ENCODE peak calls at places on chromosomes 7 and 10, in seven cellular contexts. X, C, S, N, O, G and I are unnamed samples.

GRCh38 chr7:69837387-69838068 is 239.3 kb downstream of the AUTS2 start:
- DNase-seq in X (no peak), C (no peak), S (no peak), N (no peak), O (no peak), G (no peak), I (no peak)

GRCh38 chr10:104906112-104906511 is 265.0 kb downstream of the SORCS3 start:
- DNase-seq in X (no peak), C (no peak), S (no peak), N (no peak), O (no peak), G (no peak), I (no peak)

GRCh38 chr7:30157217-30157616 is 22.4 kb downstream of the MTURN start:
- DNase-seq in X (no peak), C (no peak), S (no peak), N (no peak), O (no peak), G (peak; percentile 55), I (no peak)

GRCh38 chr7:21548491-21548890 is 5.7 kb downstream of the DNAH11 start:
- DNase-seq in X (no peak), C (no peak), S (no peak), N (no peak), O (no peak), G (no peak), I (no peak)

GRCh38 chr7:91940572-91941341 is at the start of gene AKAP9:
- DNase-seq in X (peak; percentile 87), C (peak; percentile 94), S (peak; percentile 91), N (peak; percentile 89), O (peak; percentile 94), G (peak; percentile 88), I (peak; percentile 97)

GRCh38 chr10:121928528-121928884 is 675 bp upstream of the ATE1 start:
- DNase-seq in X (peak; percentile 26), C (no peak), S (no peak), N (no peak), O (no peak), G (peak; percentile 20), I (no peak)

GRCh38 chr10:28971255-28971654 is 293.9 kb downstream of the BAMBI start:
- DNase-seq in X (no peak), C (no peak), S (no peak), N (no peak), O (no peak), G (no peak), I (no peak)

GRCh38 chr10:52212802-52213510 is 101.1 kb upstream of the DKK1 start:
- DNase-seq in X (no peak), C (no peak), S (no peak), N (no peak), O (no peak), G (no peak), I (no peak)

GRCh38 chr7:30912986-30913671 is 1.5 kb downstream of the AQP1 start:
- DNase-seq in X (no peak), C (no peak), S (no peak), N (no peak), O (no peak), G (no peak), I (no peak)

GRCh38 chr10:42691361-42692120 is 53.2 kb upstream of the ZNF33B start:
- DNase-seq in X (no peak), C (no peak), S (no peak), N (no peak), O (no peak), G (no peak), I (no peak)

GRCh38 chr7:149414745-149415390 is 46.0 kb downstream of the ZNF777 start:
- DNase-seq in X (peak; percentile 60), C (peak; percentile 55), S (no peak), N (peak; percentile 52), O (peak; percentile 42), G (peak; percentile 44), I (peak; percentile 82)

GRCh38 chr10:6401562-6402348 is 178.3 kb downstream of the PRKCQ start:
- DNase-seq in X (peak; percentile 60), C (peak; percentile 89), S (peak; percentile 76), N (peak; percentile 80), O (peak; percentile 73), G (peak; percentile 59), I (peak; percentile 87)

GRCh38 chr7:36034020-36034419 is 119.0 kb upstream of the EEPD1 start:
- DNase-seq in X (no peak), C (no peak), S (no peak), N (no peak), O (no peak), G (no peak), I (no peak)

GRCh38 chr7:148148456-148148855 is 442.1 kb upstream of the C7orf33 start:
- DNase-seq in X (no peak), C (no peak), S (no peak), N (no peak), O (peak; percentile 40), G (no peak), I (no peak)

GRCh38 chr7:82204694-82205093 is 238.9 kb downstream of the CACNA2D1 start:
- DNase-seq in X (peak; percentile 70), C (no peak), S (no peak), N (peak; percentile 83), O (no peak), G (no peak), I (no peak)

GRCh38 chr7:82202107-82202506 is 241.5 kb downstream of the CACNA2D1 start:
- DNase-seq in X (no peak), C (no peak), S (no peak), N (no peak), O (no peak), G (no peak), I (no peak)

GRCh38 chr7:82202965-82203364 is 240.6 kb downstream of the CACNA2D1 start:
- DNase-seq in X (no peak), C (no peak), S (no peak), N (no peak), O (no peak), G (no peak), I (no peak)
- H3K36me3 ChIP-seq in X (no peaks in the 10 kb centered on the region), C (no peaks in the 10 kb centered on the region), S (no peaks in the 10 kb centered on the region), N (no peaks in the 10 kb centered on the region), O (no peaks in the 10 kb centered on the region), G (no peaks in the 10 kb centered on the region), I (no peaks in the 10 kb centered on the region)

GRCh38 chr10:8048281-8049008 is 6.0 kb upstream of the GATA3 start:
- DNase-seq in X (no peak), C (no peak), S (no peak), N (no peak), O (no peak), G (peak; percentile 73), I (peak; percentile 40)

GRCh38 chr10:8049151-8049873 is 5.2 kb upstream of the GATA3 start:
- DNase-seq in X (no peak), C (no peak), S (no peak), N (no peak), O (no peak), G (no peak), I (peak; percentile 61)

GRCh38 chr10:8050561-8051108 is 3.9 kb upstream of the GATA3 start:
- DNase-seq in X (no peak), C (no peak), S (peak; percentile 69), N (no peak), O (no peak), G (no peak), I (peak; percentile 75)

GRCh38 chr10:8051109-8051781 is 3.2 kb upstream of the GATA3 start:
- DNase-seq in X (no peak), C (no peak), S (peak; percentile 48), N (no peak), O (no peak), G (no peak), I (no peak)

GRCh38 chr10:8049874-8050560 is 4.5 kb upstream of the GATA3 start:
- DNase-seq in X (no peak), C (no peak), S (peak; percentile 48), N (no peak), O (no peak), G (no peak), I (peak; percentile 54)
- H3K4me1 ChIP-seq in X (peaks cover 37% of the 10 kb centered on the region), C (no peaks in the 10 kb centered on the region), S (peaks cover 69% of the 10 kb centered on the region), N (peaks cover 8% of the 10 kb centered on the region), O (peaks cover 71% of the 10 kb centered on the region), G (peaks cover 73% of the 10 kb centered on the region), I (no peaks in the 10 kb centered on the region)

DNA sequence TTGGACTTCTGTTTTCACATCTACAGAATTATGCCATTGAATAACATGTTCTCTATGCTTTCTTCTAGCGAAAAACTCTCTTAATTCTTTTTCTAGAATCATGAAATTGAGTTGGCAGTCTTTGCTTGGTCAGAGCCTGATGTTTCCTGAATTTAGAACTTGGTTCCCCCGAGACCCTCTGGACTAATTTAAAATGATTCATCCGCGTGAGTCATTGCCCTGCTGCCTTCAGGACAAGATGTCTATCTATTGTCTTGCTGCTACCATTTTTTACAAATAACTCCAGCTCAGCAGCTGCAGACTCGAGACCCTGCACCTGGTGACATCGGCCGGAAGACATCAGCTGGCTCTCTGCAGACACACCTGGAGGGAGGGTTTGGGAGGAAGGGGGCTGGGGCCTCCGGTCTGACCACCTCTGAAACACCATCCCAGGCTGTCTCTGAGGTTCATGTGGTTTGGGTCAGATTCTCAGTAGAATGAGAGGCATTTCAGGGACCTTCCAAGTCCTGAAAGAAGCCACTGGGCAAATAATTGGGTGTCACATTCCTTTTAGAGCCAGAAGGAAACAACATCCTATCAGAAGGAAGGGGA is 20.9 kb upstream of the KLF6 start:
- DNase-seq in X (no peak), C (no peak), S (no peak), N (peak; percentile 74), O (peak; percentile 61), G (peak; percentile 61), I (no peak)
- TF ChIP-seq CTCF in X (no peak), C (no peak), S (no peak), N (no peak), O (no peak), G (no peak), I (no peak)

GRCh38 chr10:80170026-80170425 is 35.3 kb downstream of the ANXA11 start:
- DNase-seq in X (no peak), C (no peak), S (no peak), N (no peak), O (no peak), G (no peak), I (no peak)

GRCh38 chr10:80168679-80169380 is 36.3 kb downstream of the PLAC9 start:
- DNase-seq in X (no peak), C (no peak), S (no peak), N (no peak), O (no peak), G (no peak), I (no peak)

GRCh38 chr10:80171248-80171660 is 34.1 kb downstream of the ANXA11 start:
- DNase-seq in X (no peak), C (no peak), S (no peak), N (no peak), O (peak; percentile 76), G (no peak), I (no peak)

GRCh38 chr10:80172896-80173295 is 32.4 kb downstream of the ANXA11 start:
- DNase-seq in X (no peak), C (no peak), S (no peak), N (no peak), O (peak; percentile 75), G (no peak), I (no peak)

DNA sequence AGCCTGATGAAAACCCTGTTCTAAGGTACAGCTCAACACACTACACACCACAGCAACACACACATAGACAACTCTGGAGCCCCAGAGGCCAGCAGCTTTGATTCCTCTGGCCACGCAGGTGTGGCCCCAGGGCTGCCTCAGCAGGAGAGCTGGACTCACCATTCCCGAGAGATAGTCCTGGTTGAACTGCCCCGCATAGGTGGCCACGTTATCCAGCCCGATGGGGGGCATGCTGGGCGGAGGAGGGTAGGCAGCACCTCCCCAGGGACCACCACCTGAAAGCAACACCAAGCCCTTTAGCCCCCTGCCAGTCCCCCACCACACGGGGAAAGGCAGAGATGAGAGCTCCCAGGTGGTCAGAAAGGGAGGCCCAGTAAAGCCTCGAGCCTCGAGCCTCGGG is 34.7 kb downstream of the ANXA11 start:
- DNase-seq in X (no peak), C (no peak), S (no peak), N (no peak), O (no peak), G (no peak), I (no peak)
- H3K36me3 ChIP-seq in X (peaks cover 55% of the 10 kb centered on the region), C (no peaks in the 10 kb centered on the region), S (peaks cover 33% of the 10 kb centered on the region), N (peaks cover 53% of the 10 kb centered on the region), O (no peaks in the 10 kb centered on the region), G (peaks cover 48% of the 10 kb centered on the region), I (peaks cover 13% of the 10 kb centered on the region)